ENCODE peak calls at places on chromosome 5, in ten cellular contexts. F is cardiac muscle cell; N is lower lobe of right lung; M is left ventricle myocardium inferior; I is body of pancreas; Z is pancreas; G is CD8-positive, alpha-beta T cell; W is esophagus muscularis mucosa; K is heart right ventricle; H is thoracic aorta. T is an unnamed sample. For H3K4me1, the result is how much of the 10 kb centered on the place peaks cover.

GRCh38 chr5:85681871-85682270 is 935.9 kb upstream of the COX7C start:
- DNase-seq in K (no peak), F (no peak), H (no peak), I (no peak), M (no peak), G (no peak), N (no peak), Z (no peak), W (no peak), T (no peak)

GRCh38 chr5:57493034-57493433 is 10.4 kb upstream of the ACTBL2 start:
- DNase-seq in K (no peak), M (no peak), N (no peak), H (no peak), F (peak), Z (no peak), I (no peak), G (no peak), W (no peak), T (no peak)

GRCh38 chr5:133605323-133605722 is 7.0 kb downstream of the FSTL4 start:
- DNase-seq in G (no peak), K (no peak), W (peak), M (no peak), N (no peak), H (no peak), F (no peak), Z (no peak), I (no peak), T (no peak)

GRCh38 chr5:58871648-58872242 is 288.9 kb downstream of the RAB3C start:
- DNase-seq in M (no peak), G (no peak), N (no peak), W (no peak), K (no peak), H (no peak), I (no peak), F (peak), Z (no peak), T (peak)

GRCh38 chr5:176837707-176838115 is 27.4 kb downstream of the UNC5A start:
- DNase-seq in N (peak), F (peak), W (no peak), G (peak), Z (peak), I (peak), H (peak), M (peak), K (peak), T (peak)

GRCh38 chr5:83281658-83282057 is 189.9 kb upstream of the VCAN start:
- DNase-seq in N (no peak), F (no peak), K (no peak), H (no peak), I (no peak), W (no peak), Z (no peak), G (no peak), M (no peak), T (no peak)

GRCh38 chr5:119355636-119356383 is at the start of gene TNFAIP8:
- DNase-seq in Z (peak), I (peak), G (no peak), N (peak), H (no peak), W (no peak), M (peak), F (peak), K (peak), T (peak)

GRCh38 chr5:157168286-157168685 is 2.2 kb upstream of the GARIN3 start:
- DNase-seq in F (no peak), G (no peak), M (no peak), K (no peak), N (no peak), I (no peak), Z (no peak), W (peak), H (no peak), T (no peak)

GRCh38 chr5:61264273-61264661 is 67.8 kb upstream of the ZSWIM6 start:
- DNase-seq in G (no peak), K (no peak), M (no peak), I (no peak), W (no peak), N (no peak), H (no peak), F (no peak), Z (no peak), T (no peak)

GRCh38 chr5:73393606-73394489 is 54.7 kb downstream of the FOXD1 start:
- DNase-seq in F (no peak), M (no peak), N (no peak), I (no peak), G (no peak), Z (no peak), W (peak), K (no peak), H (no peak), T (peak)

GRCh38 chr5:148063861-148064260 is at the start of gene SPINK5:
- DNase-seq in Z (no peak), W (no peak), H (no peak), G (no peak), I (no peak), N (no peak), K (no peak), F (no peak), M (no peak), T (no peak)

GRCh38 chr5:80990971-80991370 is 30.8 kb downstream of the RASGRF2 start:
- DNase-seq in W (no peak), F (no peak), N (no peak), G (no peak), Z (no peak), I (no peak), M (no peak), K (no peak), H (no peak), T (no peak)

GRCh38 chr5:112210430-112211005 is 208.6 kb downstream of the EPB41L4A start:
- DNase-seq in K (no peak), Z (peak), I (peak), N (no peak), H (peak), M (no peak), F (peak), W (no peak), G (no peak), T (peak)

GRCh38 chr5:163269624-163270023 is 167.8 kb upstream of the CCNG1 start:
- DNase-seq in H (no peak), F (no peak), W (no peak), M (no peak), K (no peak), N (no peak), G (no peak), Z (no peak), I (no peak), T (peak)

GRCh38 chr5:23302438-23302837 is 205.0 kb upstream of the PRDM9 start:
- DNase-seq in Z (no peak), I (no peak), G (no peak), F (no peak), K (no peak), M (no peak), N (no peak), H (no peak), W (no peak), T (no peak)

GRCh38 chr5:52693279-52693678 is 94.4 kb upstream of the ITGA1 start:
- DNase-seq in F (peak), Z (no peak), N (no peak), G (no peak), I (no peak), H (no peak), K (peak), W (no peak), M (peak), T (peak)

GRCh38 chr5:43973318-43973717 is 370.3 kb downstream of the NNT start:
- DNase-seq in Z (no peak), G (no peak), K (no peak), N (no peak), M (no peak), I (no peak), F (no peak), W (no peak), H (no peak), T (no peak)

GRCh38 chr5:112878760-112879159 is 17.7 kb downstream of the SRP19 start:
- DNase-seq in F (peak), G (peak), I (no peak), N (no peak), K (no peak), M (no peak), W (no peak), H (no peak), Z (no peak), T (no peak)

GRCh38 chr5:143218563-143219170 is 184.8 kb downstream of the NR3C1 start:
- DNase-seq in G (no peak), I (no peak), K (no peak), Z (no peak), M (no peak), F (no peak), N (no peak), H (no peak), W (no peak), T (no peak)

GRCh38 chr5:143219696-143220095 is 183.8 kb downstream of the NR3C1 start:
- DNase-seq in M (no peak), F (no peak), G (no peak), Z (no peak), I (no peak), W (no peak), H (no peak), N (no peak), K (no peak), T (peak)

GRCh38 chr5:143217065-143217803 is 186.3 kb downstream of the NR3C1 start:
- DNase-seq in I (no peak), H (no peak), W (no peak), F (peak), G (no peak), N (no peak), M (no peak), Z (no peak), K (no peak), T (peak)

GRCh38 chr5:143216211-143216610 is 187.3 kb downstream of the NR3C1 start:
- DNase-seq in W (no peak), M (no peak), N (no peak), G (no peak), H (no peak), K (no peak), Z (no peak), I (no peak), F (no peak), T (no peak)

DNA sequence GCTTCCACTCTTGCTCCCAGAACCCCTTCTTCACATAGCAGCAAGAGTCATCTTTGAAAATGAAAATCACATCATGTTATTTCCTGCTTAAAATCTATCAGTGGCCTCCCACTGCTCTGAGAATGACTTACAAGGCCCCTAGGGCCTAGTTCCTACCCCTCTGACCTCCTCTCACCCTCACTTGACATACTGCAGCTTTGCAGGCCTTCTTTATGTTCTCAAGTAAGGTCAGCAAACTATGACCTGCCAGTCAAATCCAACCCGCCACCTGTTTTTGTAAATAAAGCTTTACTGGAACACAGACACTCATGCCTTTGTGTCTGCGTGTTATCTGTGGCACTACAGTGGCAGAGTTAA is 185.7 kb downstream of the NR3C1 start:
- DNase-seq in Z (no peak), W (no peak), F (no peak), I (no peak), K (no peak), M (no peak), G (no peak), H (no peak), N (no peak), T (peak)
- H3K4me1 ChIP-seq in Z (under half), W (under half), F (under half), I (under half), K (under half), M (half or more), G (under half), H (under half), N (under half), T (half or more)

GRCh38 chr5:171635846-171636245 is 149.8 kb upstream of the SMIM23 start:
- DNase-seq in Z (no peak), I (no peak), F (no peak), N (no peak), M (no peak), H (no peak), W (no peak), K (no peak), G (no peak), T (no peak)
- H3K27ac ChIP-seq in Z (no peak), I (no peak), F (no peak), N (no peak), M (no peak), H (no peak), W (no peak), K (no peak), G (no peak), T (no peak)

GRCh38 chr5:116998024-116998423 is 423.4 kb upstream of the SEMA6A start:
- DNase-seq in H (no peak), M (no peak), N (no peak), Z (no peak), F (no peak), I (no peak), K (no peak), W (no peak), G (no peak), T (no peak)

GRCh38 chr5:116990010-116990409 is 415.4 kb upstream of the SEMA6A start:
- DNase-seq in W (no peak), N (no peak), M (no peak), K (no peak), Z (no peak), H (no peak), G (no peak), I (no peak), F (no peak), T (no peak)

DNA sequence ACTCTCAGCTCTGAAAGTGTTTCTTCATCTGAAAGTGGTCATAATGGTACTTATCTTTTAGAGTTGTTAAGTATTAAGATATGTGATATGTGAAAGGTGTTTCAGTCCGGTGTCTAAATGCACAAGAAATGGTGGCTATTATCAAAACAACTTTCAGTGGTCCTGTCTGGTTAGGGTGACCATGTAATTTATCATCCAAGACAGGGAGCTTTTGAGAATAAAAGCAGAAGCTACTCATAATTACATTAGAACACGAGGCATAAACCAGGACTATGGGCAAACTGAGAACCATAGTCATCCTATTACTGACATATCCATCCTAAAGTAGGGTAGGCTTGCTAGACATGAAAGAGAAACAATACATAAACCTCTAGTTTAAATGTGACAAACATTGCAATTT is 418.1 kb upstream of the SEMA6A start:
- DNase-seq in N (no peak), M (no peak), Z (no peak), W (no peak), K (no peak), F (no peak), G (no peak), I (no peak), H (no peak), T (no peak)
- H3K4me3 ChIP-seq in N (no peak), M (no peak), Z (no peak), W (no peak), K (no peak), F (no peak), G (no peak), I (no peak), H (no peak), T (no peak)

DNA sequence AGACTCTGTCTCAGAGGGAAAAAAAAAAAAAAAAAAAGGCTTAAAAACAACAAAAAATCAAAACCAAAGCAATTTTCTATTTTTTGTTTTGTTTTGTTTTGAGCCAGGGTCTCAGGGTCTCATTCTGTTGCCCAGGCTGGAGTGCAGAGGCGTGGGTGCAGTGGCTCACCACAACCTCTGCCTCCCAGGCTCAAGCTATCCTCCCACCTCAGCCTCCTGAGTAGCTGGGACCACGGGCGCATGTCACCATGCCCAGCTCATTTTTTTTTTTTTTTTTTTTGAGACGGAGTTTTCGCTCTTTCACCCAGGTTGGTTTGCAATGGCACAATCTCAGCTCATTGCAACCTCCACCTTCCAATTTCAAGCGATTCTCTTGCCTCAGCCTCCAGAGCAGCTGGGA is 5.7 kb downstream of the STK10 start:
- DNase-seq in K (no peak), Z (no peak), H (no peak), M (no peak), G (no peak), W (no peak), I (no peak), F (no peak), N (no peak), T (no peak)
- H3K4me1 ChIP-seq in K (half or more), Z (under half), H (under half), M (half or more), G (half or more), W (under half), I (under half), F (under half), N (half or more), T (under half)

DNA sequence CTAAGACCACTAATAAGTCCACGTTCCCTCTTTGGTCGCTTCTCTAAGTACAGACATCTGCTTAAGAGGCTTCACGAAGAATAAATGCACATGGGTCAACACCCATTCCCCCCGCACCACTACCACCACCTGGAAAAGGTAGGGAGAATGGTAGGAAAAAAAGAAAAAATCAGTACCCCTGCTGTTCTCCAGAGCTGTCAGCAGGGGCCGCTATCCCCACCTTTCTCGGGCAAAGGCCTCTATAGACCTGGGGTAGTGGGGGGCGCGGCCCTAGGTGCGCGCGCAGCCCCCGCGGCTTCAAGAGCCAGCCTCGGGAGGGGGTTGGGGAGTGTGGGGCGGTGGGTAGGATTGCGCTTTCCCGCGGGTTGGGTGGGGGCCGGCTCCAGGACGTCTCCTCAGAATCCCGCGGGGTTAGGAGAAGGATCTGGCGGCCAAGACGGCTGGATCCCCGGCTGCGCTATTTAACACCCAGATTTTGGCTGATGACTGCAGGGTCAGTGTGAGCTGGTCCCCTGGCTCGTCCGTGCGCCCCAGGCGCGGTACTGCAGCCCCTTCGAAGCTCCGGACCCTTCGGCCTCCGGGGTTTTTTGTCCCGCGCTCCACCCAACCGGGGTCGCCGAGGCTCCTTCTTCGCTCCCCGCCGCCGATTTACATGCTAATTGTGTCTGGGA is 1.6 kb upstream of the SEMA6A start:
- DNase-seq in G (no peak), H (no peak), Z (peak), F (peak), I (peak), M (peak), K (peak), W (no peak), N (peak), T (peak)
- H3K27ac ChIP-seq in G (no peak), H (no peak), Z (peak), F (peak), I (no peak), M (peak), K (peak), W (peak), N (no peak), T (no peak)

GRCh38 chr5:56123531-56124243 is 109.4 kb downstream of the ANKRD55 start:
- DNase-seq in M (peak), I (peak), H (no peak), Z (peak), W (no peak), K (peak), N (no peak), G (no peak), F (peak), T (peak)
- H3K4me3 ChIP-seq in M (no peak), I (no peak), H (no peak), Z (no peak), W (no peak), K (no peak), N (no peak), G (no peak), F (no peak), T (no peak)

GRCh38 chr5:107469064-107469463 is 201.7 kb downstream of the EFNA5 start:
- DNase-seq in Z (no peak), W (no peak), N (no peak), G (no peak), F (peak), K (no peak), M (no peak), I (no peak), H (no peak), T (no peak)
- H3K4me1 ChIP-seq in Z (under half), W (under half), N (under half), G (under half), F (half or more), K (under half), M (half or more), I (under half), H (under half), T (under half)

GRCh38 chr5:142360051-142360498 is 35.3 kb upstream of the SPRY4 start:
- DNase-seq in H (no peak), K (no peak), W (no peak), F (no peak), Z (no peak), N (no peak), G (no peak), I (no peak), M (no peak), T (no peak)
- H3K27ac ChIP-seq in H (no peak), K (no peak), W (no peak), F (no peak), Z (no peak), N (no peak), G (no peak), I (no peak), M (no peak), T (peak)

DNA sequence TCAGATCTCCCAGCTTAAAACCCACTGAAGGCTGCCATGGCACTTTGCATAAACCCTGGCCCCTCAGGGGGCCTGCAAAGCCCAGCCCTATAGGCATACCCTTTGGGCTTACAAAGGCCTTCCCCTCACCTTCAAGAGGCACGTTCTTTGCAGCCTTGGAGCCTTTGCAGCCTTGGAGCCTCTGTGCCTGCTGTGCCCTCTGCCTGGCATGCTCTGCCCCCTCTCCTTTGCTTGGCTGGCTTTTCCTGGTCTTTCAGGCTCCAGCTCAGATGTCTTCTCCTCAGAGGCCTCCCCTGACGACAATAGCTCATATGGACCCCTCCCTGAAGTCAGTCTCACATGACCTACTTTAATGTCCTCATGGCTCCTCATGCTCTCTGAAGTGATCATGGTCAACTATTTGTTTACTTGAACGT is 60.3 kb downstream of the CXXC5 start:
- DNase-seq in M (no peak), G (no peak), H (no peak), W (no peak), Z (no peak), I (no peak), K (no peak), F (no peak), N (no peak), T (no peak)
- H3K4me3 ChIP-seq in M (peak), G (no peak), H (peak), W (no peak), Z (no peak), I (no peak), K (no peak), F (no peak), N (no peak), T (no peak)

GRCh38 chr5:75047356-75047755 is 5.0 kb downstream of the GCNT4 start:
- DNase-seq in I (no peak), M (no peak), G (no peak), Z (no peak), F (no peak), K (no peak), W (no peak), N (no peak), H (no peak), T (no peak)
- H3K4me1 ChIP-seq in I (half or more), M (under half), G (half or more), Z (under half), F (under half), K (under half), W (under half), N (under half), H (under half), T (under half)

T was measured in A673.